ENCODE peak calls at places on chromosomes 11 and 22, in four cellular contexts. F, B, Q and D are unnamed samples.

GRCh38 chr11:6658647-6659046 is 3.0 kb upstream of the DCHS1 start:
- DNase-seq in F (no peak), B (no peak), Q (no peak), D (no peak)

GRCh38 chr22:45552580-45553332 is 50.1 kb downstream of the FBLN1 start:
- DNase-seq in F (no peak), B (no peak), Q (no peak), D (no peak)

GRCh38 chr11:76801205-76801604 is 18.0 kb downstream of the TSKU start:
- DNase-seq in F (no peak), B (no peak), Q (no peak), D (no peak)

GRCh38 chr11:116207349-116207748 is 565.4 kb downstream of the BUD13 start:
- DNase-seq in F (peak; percentile 61), B (no peak), Q (no peak), D (no peak)

GRCh38 chr11:35160902-35161585 is 22.1 kb downstream of the CD44 start:
- DNase-seq in F (no peak), B (no peak), Q (no peak), D (no peak)

GRCh38 chr22:42939941-42940653 is 74.9 kb downstream of the PACSIN2 start:
- DNase-seq in F (no peak), B (no peak), Q (no peak), D (no peak)

GRCh38 chr11:75241906-75242644 is 1.5 kb downstream of the TPBGL start:
- DNase-seq in F (no peak), B (no peak), Q (no peak), D (peak; percentile 59)

GRCh38 chr11:116578971-116579687 is 193.7 kb downstream of the BUD13 start:
- DNase-seq in F (no peak), B (no peak), Q (no peak), D (peak; percentile 59)

GRCh38 chr11:84884836-84885235 is 742.3 kb downstream of the DLG2 start:
- DNase-seq in F (no peak), B (no peak), Q (no peak), D (no peak)

GRCh38 chr22:21829523-21829922 is 37.9 kb downstream of the MAPK1 start:
- DNase-seq in F (no peak), B (no peak), Q (no peak), D (no peak)

GRCh38 chr11:85783758-85784157 is 27.2 kb downstream of the SYTL2 start:
- DNase-seq in F (no peak), B (no peak), Q (no peak), D (no peak)

GRCh38 chr11:113934797-113935196 is 30.2 kb downstream of the HTR3B start:
- DNase-seq in F (peak; percentile 8), B (no peak), Q (no peak), D (no peak)

GRCh38 chr11:132886335-132886734 is 646.0 kb downstream of the OPCML start:
- DNase-seq in F (no peak), B (no peak), Q (no peak), D (no peak)

GRCh38 chr11:106695506-106695905 is 322.8 kb downstream of the GUCY1A2 start:
- DNase-seq in F (no peak), B (no peak), Q (no peak), D (no peak)

GRCh38 chr11:68467446-68467845 is 6.9 kb downstream of the PPP6R3 start:
- DNase-seq in F (no peak), B (no peak), Q (no peak), D (no peak)

GRCh38 chr22:17772963-17773605 is 1.2 kb downstream of the BID start:
- DNase-seq in F (no peak), B (no peak), Q (no peak), D (no peak)

GRCh38 chr11:2574553-2575535 is 125.0 kb downstream of the KCNQ1OT1 start:
- DNase-seq in F (no peak), B (no peak), Q (no peak), D (peak; percentile 70)

GRCh38 chr11:7969756-7970646 is 4.8 kb upstream of the NLRP10 start:
- DNase-seq in F (no peak), B (no peak), Q (no peak), D (no peak)

GRCh38 chr11:96084610-96085348 is 160.9 kb upstream of the MTMR2 start:
- DNase-seq in F (no peak), B (no peak), Q (no peak), D (no peak)

GRCh38 chr11:62147545-62147944 is 23.7 kb downstream of the INCENP start:
- DNase-seq in F (no peak), B (no peak), Q (no peak), D (no peak)

GRCh38 chr22:37145415-37146385 is 4.0 kb downstream of the IL2RB start:
- DNase-seq in F (peak; percentile 6), B (no peak), Q (no peak), D (no peak)

GRCh38 chr11:66820381-66820780 is 22.9 kb upstream of the RCE1 start:
- DNase-seq in F (no peak), B (no peak), Q (no peak), D (no peak)

GRCh38 chr22:17831527-17832251 is 57.4 kb upstream of the BID start:
- DNase-seq in F (no peak), B (no peak), Q (no peak), D (no peak)

GRCh38 chr11:44120169-44120568 is 24.7 kb downstream of the EXT2 start:
- DNase-seq in F (no peak), B (no peak), Q (no peak), D (no peak)

GRCh38 chr11:122977455-122978302 is 4.0 kb downstream of the BSX start:
- DNase-seq in F (no peak), B (no peak), Q (no peak), D (no peak)

GRCh38 chr11:130161441-130161840 is 1.9 kb downstream of the ST14 start:
- DNase-seq in F (peak; percentile 15), B (no peak), Q (no peak), D (no peak)

GRCh38 chr11:35571703-35572102 is 46.3 kb upstream of the PAMR1 start:
- DNase-seq in F (no peak), B (no peak), Q (no peak), D (no peak)

GRCh38 chr11:43916621-43917020 is 25.8 kb upstream of the C11orf96 start:
- DNase-seq in F (no peak), B (no peak), Q (no peak), D (no peak)

GRCh38 chr11:42161886-42162285 is 702.4 kb upstream of the LRRC4C start:
- DNase-seq in F (no peak), B (no peak), Q (no peak), D (no peak)

GRCh38 chr22:47281126-47282106 is 519.0 kb downstream of the TBC1D22A start:
- DNase-seq in F (no peak), B (no peak), Q (no peak), D (no peak)

GRCh38 chr11:63490551-63491239 is at the start of gene PLAAT5:
- DNase-seq in F (no peak), B (peak; percentile 38), Q (no peak), D (peak; percentile 57)

GRCh38 chr11:43904737-43905515 is 24.3 kb downstream of the ALKBH3 start:
- DNase-seq in F (no peak), B (no peak), Q (no peak), D (no peak)

GRCh38 chr11:78840623-78841022 is 266.0 kb upstream of the NARS2 start:
- DNase-seq in F (no peak), B (no peak), Q (no peak), D (no peak)

GRCh38 chr11:77589521-77590193 is at the start of gene AQP11:
- DNase-seq in F (peak; percentile 89), B (peak; percentile 79), Q (peak; percentile 58), D (peak; percentile 89)

GRCh38 chr11:64571410-64572091 is 19.5 kb upstream of the SLC22A12 start:
- DNase-seq in F (no peak), B (no peak), Q (no peak), D (no peak)

GRCh38 chr11:75498556-75499255 is 27.0 kb downstream of the GDPD5 start:
- DNase-seq in F (no peak), B (no peak), Q (no peak), D (no peak)

GRCh38 chr11:6468712-6469495 is 4.8 kb downstream of the TRIM3 start:
- DNase-seq in F (peak; percentile 61), B (peak; percentile 16), Q (no peak), D (peak; percentile 40)

GRCh38 chr11:44766112-44766971 is 39.6 kb downstream of the TSPAN18 start:
- DNase-seq in F (no peak), B (no peak), Q (no peak), D (no peak)